ENCODE peak calls at places on chromosomes 16 and 17, in four cellular contexts. One of them, this sample, is unnamed.

GRCh38 chr17:70357196-70357595 is 187.9 kb downstream of the KCNJ2 start:
- DNase-seq in stimulated activated CD4-positive, alpha-beta T cell treated with anti-CD3 and anti-CD28 coated beads, Interleukin-1b, Interleukin-23, amount 100 ng/mL, for 1 hour: no peak
- DNase-seq in HT-29: no peak
- DNase-seq in cardiac fibroblast: no peak
- DNase-seq in this sample: peak

GRCh38 chr17:79630821-79631639 is 20.2 kb upstream of the RBFOX3 start:
- DNase-seq in stimulated activated CD4-positive, alpha-beta T cell treated with anti-CD3 and anti-CD28 coated beads, Interleukin-1b, Interleukin-23, amount 100 ng/mL, for 1 hour: no peak
- DNase-seq in HT-29: no peak
- DNase-seq in cardiac fibroblast: no peak
- DNase-seq in this sample: no peak

GRCh38 chr17:14196337-14196997 is 40.2 kb downstream of the CDRT15 start:
- DNase-seq in stimulated activated CD4-positive, alpha-beta T cell treated with anti-CD3 and anti-CD28 coated beads, Interleukin-1b, Interleukin-23, amount 100 ng/mL, for 1 hour: no peak
- DNase-seq in HT-29: no peak
- DNase-seq in cardiac fibroblast: no peak
- DNase-seq in this sample: no peak

GRCh38 chr17:2302740-2303277 is 776 bp downstream of the SMG6 start:
- DNase-seq in stimulated activated CD4-positive, alpha-beta T cell treated with anti-CD3 and anti-CD28 coated beads, Interleukin-1b, Interleukin-23, amount 100 ng/mL, for 1 hour: no peak
- DNase-seq in HT-29: no peak
- DNase-seq in cardiac fibroblast: no peak
- DNase-seq in this sample: no peak

GRCh38 chr16:87192418-87193073 is 124.6 kb downstream of the C16orf95 start:
- DNase-seq in stimulated activated CD4-positive, alpha-beta T cell treated with anti-CD3 and anti-CD28 coated beads, Interleukin-1b, Interleukin-23, amount 100 ng/mL, for 1 hour: no peak
- DNase-seq in HT-29: no peak
- DNase-seq in cardiac fibroblast: no peak
- DNase-seq in this sample: no peak

GRCh38 chr16:58026705-58027340 is 1.3 kb downstream of the MMP15 start:
- DNase-seq in stimulated activated CD4-positive, alpha-beta T cell treated with anti-CD3 and anti-CD28 coated beads, Interleukin-1b, Interleukin-23, amount 100 ng/mL, for 1 hour: no peak
- DNase-seq in HT-29: peak
- DNase-seq in cardiac fibroblast: no peak
- DNase-seq in this sample: no peak

GRCh38 chr17:3575506-3575905 is 17.9 kb upstream of the TRPV3 start:
- DNase-seq in stimulated activated CD4-positive, alpha-beta T cell treated with anti-CD3 and anti-CD28 coated beads, Interleukin-1b, Interleukin-23, amount 100 ng/mL, for 1 hour: no peak
- DNase-seq in HT-29: no peak
- DNase-seq in cardiac fibroblast: peak
- DNase-seq in this sample: no peak

GRCh38 chr17:8125947-8126305 is 2.0 kb upstream of the HES7 start:
- DNase-seq in stimulated activated CD4-positive, alpha-beta T cell treated with anti-CD3 and anti-CD28 coated beads, Interleukin-1b, Interleukin-23, amount 100 ng/mL, for 1 hour: no peak
- DNase-seq in HT-29: peak
- DNase-seq in cardiac fibroblast: no peak
- DNase-seq in this sample: no peak

GRCh38 chr16:65375651-65376050 is 253.8 kb upstream of the CDH11 start:
- DNase-seq in stimulated activated CD4-positive, alpha-beta T cell treated with anti-CD3 and anti-CD28 coated beads, Interleukin-1b, Interleukin-23, amount 100 ng/mL, for 1 hour: no peak
- DNase-seq in HT-29: no peak
- DNase-seq in cardiac fibroblast: no peak
- DNase-seq in this sample: no peak